ENCODE peak calls at places on chromosome 3, in nine cellular contexts. Y is bronchial epithelial cell, W is foreskin fibroblast, R is astrocyte of the spinal cord, M is ACHN, N is myocyte, X is OCI-LY7, C is T-helper 1 cell, Z is RPMI8226. U is an unnamed sample.

GRCh38 chr3:124685481-124685880 is 44.8 kb upstream of the UMPS start:
- DNase-seq in Y (peak; percentile 96), W (peak; percentile 34), R (no peak), M (no peak), N (no peak), X (no peak), C (no peak), Z (no peak), U (no peak)

GRCh38 chr3:155605571-155605970 is 139.3 kb downstream of the PLCH1 start:
- DNase-seq in Y (no peak), W (no peak), R (no peak), M (no peak), N (no peak), X (no peak), C (no peak), Z (no peak), U (no peak)

GRCh38 chr3:89368846-89369245 is 261.4 kb downstream of the EPHA3 start:
- DNase-seq in Y (peak; percentile 84), W (no peak), R (no peak), M (no peak), N (peak; percentile 19), X (no peak), C (no peak), Z (no peak), U (no peak)

GRCh38 chr3:151044706-151045105 is 40.8 kb upstream of the MED12L start:
- DNase-seq in Y (peak; percentile 8), W (peak; percentile 49), R (peak; percentile 52), M (no peak), N (no peak), X (no peak), C (no peak), Z (no peak), U (no peak)

GRCh38 chr3:75260-75659 is 121.3 kb upstream of the CHL1 start:
- DNase-seq in Y (peak; percentile 8), W (no peak), R (peak; percentile 62), M (peak; percentile 6), N (no peak), X (no peak), C (no peak), Z (no peak), U (no peak)

GRCh38 chr3:30486386-30486785 is 120.0 kb upstream of the TGFBR2 start:
- DNase-seq in Y (no peak), W (no peak), R (no peak), M (no peak), N (no peak), X (no peak), C (no peak), Z (no peak), U (no peak)

GRCh38 chr3:122410639-122411038 is 5.2 kb downstream of the WDR5B start:
- DNase-seq in Y (peak; percentile 28), W (no peak), R (no peak), M (no peak), N (no peak), X (no peak), C (no peak), Z (no peak), U (no peak)

GRCh38 chr3:113421082-113421481 is 20.2 kb downstream of the CFAP44 start:
- DNase-seq in Y (no peak), W (no peak), R (no peak), M (no peak), N (no peak), X (no peak), C (no peak), Z (no peak), U (no peak)

GRCh38 chr3:10744098-10744465 is 71.9 kb upstream of the SLC6A11 start:
- DNase-seq in Y (no peak), W (no peak), R (no peak), M (no peak), N (peak; percentile 1), X (peak; percentile 12), C (no peak), Z (peak; percentile 52), U (no peak)

GRCh38 chr3:190116551-190117067 is 4.1 kb downstream of the P3H2 start:
- DNase-seq in Y (peak; percentile 65), W (no peak), R (no peak), M (no peak), N (peak; percentile 22), X (no peak), C (no peak), Z (no peak), U (no peak)

GRCh38 chr3:197674741-197675567 is 61.8 kb downstream of the RUBCN start:
- DNase-seq in Y (no peak), W (no peak), R (no peak), M (no peak), N (no peak), X (peak; percentile 91), C (no peak), Z (no peak), U (no peak)